ENCODE peak calls at places on chromosomes 7 and 10, in eight cellular contexts. P, F, T, G, I, R, U and V are unnamed samples.

GRCh38 chr7:44063894-44064651 is 1.3 kb downstream of the PGAM2 start:
- DNase-seq in R (peak), F (no peak), I (peak), T (no peak), U (peak), P (no peak), G (no peak), V (no peak)

GRCh38 chr10:63672491-63672890 is 151.3 kb downstream of the REEP3 start:
- DNase-seq in P (no peak), R (no peak), T (no peak), U (no peak), F (no peak), G (peak), I (no peak), V (no peak)

GRCh38 chr7:142918901-142919300 is 14.6 kb downstream of the TRPV5 start:
- DNase-seq in F (no peak), I (no peak), U (no peak), T (no peak), G (no peak), R (no peak), P (no peak), V (no peak)

GRCh38 chr10:8150401-8150905 is 96.0 kb downstream of the GATA3 start:
- DNase-seq in U (no peak), I (no peak), F (no peak), T (no peak), R (no peak), G (no peak), P (no peak), V (no peak)

GRCh38 chr7:117548035-117548434 is 68.2 kb downstream of the CFTR start:
- DNase-seq in I (no peak), G (no peak), U (no peak), P (no peak), T (no peak), R (no peak), F (no peak), V (no peak)

GRCh38 chr7:55070271-55070743 is 51.5 kb downstream of the EGFR start:
- DNase-seq in R (no peak), T (no peak), I (no peak), G (no peak), P (peak), F (no peak), U (no peak), V (no peak)

GRCh38 chr7:132102942-132103341 is 473.3 kb downstream of the PLXNA4 start:
- DNase-seq in G (no peak), I (no peak), F (no peak), P (no peak), R (no peak), T (no peak), U (no peak), V (no peak)

GRCh38 chr7:1704326-1705241 is 34.5 kb downstream of the ELFN1 start:
- DNase-seq in I (peak), T (peak), F (no peak), R (no peak), P (no peak), U (no peak), G (no peak), V (no peak)

GRCh38 chr7:101699399-101699798 is 70.3 kb upstream of the MYL10 start:
- DNase-seq in U (no peak), F (no peak), R (no peak), T (no peak), I (no peak), G (no peak), P (no peak), V (no peak)

GRCh38 chr7:116449950-116450349 is 49.6 kb upstream of the CAV2 start:
- DNase-seq in I (no peak), T (no peak), F (no peak), G (no peak), R (no peak), U (no peak), P (no peak), V (no peak)

DNA sequence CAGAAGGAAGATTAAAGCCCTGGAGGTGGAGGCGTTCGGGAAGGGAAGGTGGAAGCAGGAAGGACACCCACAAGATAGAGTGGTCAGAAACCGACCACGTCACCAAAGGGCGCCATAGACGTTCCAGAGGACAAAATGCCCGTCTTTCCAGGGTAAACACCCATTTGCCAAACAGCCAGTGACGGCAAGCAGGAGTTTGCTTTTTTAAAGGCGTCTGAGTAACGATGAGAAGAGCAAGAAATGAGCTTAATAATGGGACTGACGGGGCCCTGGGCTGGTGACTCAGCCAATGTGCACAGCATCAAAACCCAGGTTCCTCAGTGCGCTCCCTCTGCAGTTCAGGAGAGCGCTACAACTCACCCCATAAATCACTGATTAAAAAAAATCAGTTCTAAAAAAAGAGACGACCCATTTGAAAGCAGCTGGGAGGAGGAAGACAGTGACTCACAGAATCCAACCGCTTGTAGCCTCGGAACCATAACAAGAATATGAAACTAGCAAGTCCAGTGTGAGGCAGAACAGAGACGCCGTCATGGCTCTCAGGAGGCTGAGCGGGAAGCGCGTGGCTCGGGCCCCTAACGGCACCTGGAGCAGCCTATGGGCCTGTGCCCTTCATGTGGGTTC is 5.9 kb downstream of the DIP2C start:
- DNase-seq in U (no peak), I (peak), T (no peak), R (no peak), P (no peak), F (peak), G (no peak), V (no peak)
- TF ChIP-seq CTCF in U (no peak), I (peak), T (no peak), R (no peak), P (no peak), F (no peak), G (no peak), V (no peak)

GRCh38 chr7:74203157-74203556 is 6.6 kb upstream of the LAT2 start:
- DNase-seq in F (peak), R (peak), T (no peak), P (peak), U (no peak), G (peak), I (peak), V (no peak)
- TF ChIP-seq CTCF in F (peak), R (no peak), T (no peak), P (peak), U (peak), G (peak), I (peak), V (no peak)

DNA sequence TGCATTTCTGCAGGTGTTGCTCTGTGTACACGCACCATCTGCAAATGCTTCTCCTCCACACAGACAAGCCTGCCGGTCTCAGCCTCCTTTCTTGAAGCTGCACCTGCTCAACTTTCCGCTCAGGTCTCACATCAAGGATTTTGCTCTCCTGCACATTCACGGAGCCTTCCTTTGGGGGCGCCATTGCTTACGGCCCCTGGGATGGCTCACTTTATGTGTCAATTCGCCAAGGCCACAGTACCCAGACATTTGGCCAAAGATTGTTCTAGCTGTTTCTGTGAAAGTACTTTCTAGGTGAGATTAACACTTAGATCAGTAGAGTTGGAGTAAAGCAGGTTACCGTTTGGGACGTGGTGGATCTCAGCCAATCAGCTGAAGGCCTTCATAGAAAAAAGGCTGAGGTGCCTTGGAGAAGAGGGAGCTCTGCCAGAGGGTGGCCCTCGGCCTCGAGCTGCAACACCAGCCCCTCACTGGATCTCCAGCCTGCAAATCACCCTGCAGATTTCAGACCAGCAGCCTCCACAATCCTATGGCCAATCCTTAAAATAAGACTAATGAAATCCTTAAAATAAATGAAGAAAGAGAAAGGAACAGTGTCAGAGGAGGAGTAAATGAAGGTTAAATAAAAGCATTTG is 39.9 kb upstream of the PPP2R2D start:
- DNase-seq in R (no peak), U (peak), G (no peak), F (no peak), T (no peak), P (no peak), I (peak), V (no peak)
- TF ChIP-seq CTCF in R (no peak), U (no peak), G (no peak), F (no peak), T (no peak), P (peak), I (no peak), V (no peak)

DNA sequence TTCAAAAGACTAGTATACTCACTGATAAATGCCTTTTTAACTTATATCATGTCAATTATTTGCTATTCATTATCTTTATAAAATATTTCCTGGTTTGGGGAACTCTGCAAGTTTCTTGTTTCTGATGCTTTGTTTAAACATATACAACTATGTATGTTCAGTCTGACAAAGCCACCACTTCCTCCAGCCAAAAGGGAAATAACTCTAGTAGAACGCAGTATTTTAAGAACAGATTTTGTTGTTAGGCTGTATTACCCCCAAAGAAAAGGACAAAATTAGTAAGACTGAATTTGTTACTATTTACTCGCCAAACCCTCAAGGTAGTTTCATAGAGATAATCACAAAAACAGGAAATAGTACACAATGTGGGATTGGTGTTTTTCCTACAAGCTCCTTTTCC is 78.9 kb downstream of the LRRTM3 start:
- DNase-seq in G (no peak), R (no peak), F (no peak), T (no peak), I (no peak), U (no peak), P (no peak), V (no peak)
- TF ChIP-seq CTCF in G (no peak), R (no peak), F (no peak), T (no peak), I (no peak), U (no peak), P (no peak), V (no peak)

DNA sequence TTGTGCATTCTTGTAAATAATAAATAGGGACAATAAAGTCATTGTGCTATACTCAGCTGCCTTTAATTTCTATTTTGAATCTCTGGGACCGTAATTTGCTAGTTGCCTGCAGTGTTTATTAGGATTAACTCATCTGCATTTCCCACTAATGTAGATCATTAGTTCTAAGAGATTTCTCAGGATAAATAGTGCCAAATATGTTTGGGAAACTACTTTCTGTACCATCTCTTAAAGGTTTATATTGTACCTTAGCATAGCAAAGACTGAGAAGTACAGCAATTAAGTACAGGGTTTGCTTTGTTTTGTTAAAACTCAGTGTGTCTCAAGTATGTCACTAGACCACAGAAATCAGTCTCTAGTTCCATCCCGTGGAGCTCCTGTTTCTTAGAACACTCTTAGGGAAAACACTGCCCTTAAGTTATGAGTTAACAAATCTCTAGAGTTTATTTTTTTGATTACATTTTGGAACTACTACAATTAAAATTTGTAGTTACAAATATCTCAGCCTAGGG is 26.0 kb downstream of the ADD3 start:
- DNase-seq in P (no peak), U (no peak), I (no peak), G (no peak), R (no peak), F (no peak), T (no peak), V (no peak)
- TF ChIP-seq CTCF in P (no peak), U (no peak), I (no peak), G (no peak), R (no peak), F (no peak), T (no peak), V (no peak)

GRCh38 chr7:41693150-41693997 is 9.5 kb downstream of the INHBA start:
- DNase-seq in P (no peak), T (no peak), R (no peak), U (no peak), F (peak), G (peak), I (no peak), V (no peak)
- TF ChIP-seq CTCF in P (no peak), T (no peak), R (no peak), U (peak), F (peak), G (peak), I (peak), V (peak)

GRCh38 chr10:119348516-119349240 is 141.3 kb downstream of the GRK5 start:
- DNase-seq in P (no peak), U (no peak), T (no peak), R (no peak), F (no peak), I (no peak), G (no peak), V (no peak)
- TF ChIP-seq CTCF in P (no peak), U (no peak), T (no peak), R (no peak), F (no peak), I (no peak), G (no peak), V (no peak)

GRCh38 chr7:30173058-30173897 is 38.5 kb downstream of the MTURN start:
- DNase-seq in U (peak), G (peak), T (no peak), I (peak), P (peak), F (peak), R (peak), V (no peak)
- TF ChIP-seq CTCF in U (no peak), G (peak), T (no peak), I (peak), P (peak), F (peak), R (no peak), V (no peak)

GRCh38 chr7:97064972-97065587 is 40.4 kb upstream of the DLX5 start:
- DNase-seq in I (no peak), G (peak), P (peak), F (peak), T (no peak), R (peak), U (no peak), V (no peak)
- TF ChIP-seq CTCF in I (peak), G (peak), P (peak), F (peak), T (no peak), R (peak), U (peak), V (peak)